ENCODE peak calls at places on chromosomes 1 and 21, in five cellular contexts. L is vagina, O is uterus, I is tibial nerve, Y is ovary. S is an unnamed sample.
A peak's percentile ranks its signal among the peaks of the same experiment; 100 is the strongest.

GRCh38 chr1:45607407-45608074 is 16.3 kb downstream of the CCDC17 start:
- DNase-seq in L (no peak), O (no peak), I (no peak), Y (no peak), S (no peak)

GRCh38 chr21:9008636-9009035 is 1512.7 kb upstream of the TPTE start:
- DNase-seq in L (no peak), O (no peak), I (no peak), Y (no peak), S (no peak)

GRCh38 chr1:169484683-169485426 is 889 bp downstream of the SLC19A2 start:
- DNase-seq in L (no peak), O (peak; percentile 60), I (peak; percentile 60), Y (peak; percentile 67), S (peak; percentile 16)

GRCh38 chr1:230864441-230864840 is 3.9 kb downstream of the C1orf198 start:
- DNase-seq in L (no peak), O (no peak), I (no peak), Y (no peak), S (no peak)

GRCh38 chr1:22595108-22595507 is 31.8 kb downstream of the EPHA8 start:
- DNase-seq in L (no peak), O (no peak), I (no peak), Y (no peak), S (no peak)

GRCh38 chr1:1630191-1630964 is 1.6 kb upstream of the MMP23B start:
- DNase-seq in L (no peak), O (no peak), I (peak; percentile 34), Y (peak; percentile 81), S (no peak)

GRCh38 chr21:45379171-45379900 is 25.6 kb upstream of the COL18A1 start:
- DNase-seq in L (no peak), O (peak; percentile 10), I (no peak), Y (peak; percentile 17), S (no peak)

GRCh38 chr1:217535601-217536377 is 95.1 kb downstream of the GPATCH2 start:
- DNase-seq in L (no peak), O (no peak), I (no peak), Y (no peak), S (no peak)

GRCh38 chr1:206742702-206743383 is 27.7 kb upstream of the IL19 start:
- DNase-seq in L (no peak), O (no peak), I (no peak), Y (no peak), S (no peak)

GRCh38 chr1:167273027-167273800 is 52.5 kb downstream of the POU2F1 start:
- DNase-seq in L (no peak), O (no peak), I (no peak), Y (no peak), S (no peak)

GRCh38 chr21:16870116-16870515 is 642.7 kb upstream of the CXADR start:
- DNase-seq in L (no peak), O (no peak), I (no peak), Y (no peak), S (no peak)

GRCh38 chr1:10387611-10388386 is 11.1 kb upstream of the PGD start:
- DNase-seq in L (no peak), O (no peak), I (peak; percentile 41), Y (peak; percentile 39), S (no peak)

GRCh38 chr1:210251680-210252490 is 19.3 kb downstream of the SERTAD4 start:
- DNase-seq in L (no peak), O (no peak), I (no peak), Y (no peak), S (no peak)

GRCh38 chr1:232306269-232306911 is 323.5 kb downstream of the SIPA1L2 start:
- DNase-seq in L (no peak), O (peak; percentile 38), I (no peak), Y (peak; percentile 22), S (no peak)

GRCh38 chr1:118186026-118186425 is 998 bp upstream of the SPAG17 start:
- DNase-seq in L (no peak), O (no peak), I (no peak), Y (no peak), S (no peak)

GRCh38 chr1:66140072-66140471 is 347.4 kb downstream of the PDE4B start:
- DNase-seq in L (no peak), O (no peak), I (no peak), Y (no peak), S (no peak)

GRCh38 chr1:21338568-21339401 is 48.5 kb upstream of the ECE1 start:
- DNase-seq in L (no peak), O (peak; percentile 92), I (peak; percentile 76), Y (peak; percentile 96), S (no peak)

GRCh38 chr21:42997053-42997452 is 22.7 kb downstream of the PKNOX1 start:
- DNase-seq in L (no peak), O (peak; percentile 78), I (no peak), Y (peak; percentile 76), S (peak; percentile 82)

GRCh38 chr1:20604678-20605077 is 15.8 kb downstream of the CDA start:
- DNase-seq in L (no peak), O (no peak), I (no peak), Y (no peak), S (no peak)

GRCh38 chr1:212234431-212235298 is 50.5 kb upstream of the PPP2R5A start:
- DNase-seq in L (no peak), O (peak; percentile 75), I (peak; percentile 25), Y (peak; percentile 24), S (peak; percentile 80)

GRCh38 chr1:25996966-25997758 is 701 bp downstream of the PAFAH2 start:
- DNase-seq in L (no peak), O (peak; percentile 47), I (peak; percentile 70), Y (peak; percentile 34), S (no peak)

GRCh38 chr1:65952692-65953091 is 160.0 kb downstream of the PDE4B start:
- DNase-seq in L (no peak), O (no peak), I (no peak), Y (no peak), S (no peak)

GRCh38 chr1:185497177-185497576 is 180.1 kb upstream of the IVNS1ABP start:
- DNase-seq in L (no peak), O (no peak), I (no peak), Y (no peak), S (no peak)

GRCh38 chr1:66070491-66070890 is 277.8 kb downstream of the PDE4B start:
- DNase-seq in L (no peak), O (no peak), I (no peak), Y (no peak), S (no peak)

GRCh38 chr1:166956057-166956850 is 19.1 kb downstream of the ILDR2 start:
- DNase-seq in L (no peak), O (no peak), I (no peak), Y (no peak), S (no peak)

GRCh38 chr1:17155257-17155895 is 36.1 kb upstream of the PADI2 start:
- DNase-seq in L (no peak), O (no peak), I (no peak), Y (no peak), S (no peak)

GRCh38 chr1:24688621-24689195 is 45.6 kb downstream of the SRRM1 start:
- DNase-seq in L (no peak), O (peak; percentile 76), I (peak; percentile 85), Y (peak; percentile 80), S (no peak)

GRCh38 chr1:202589190-202589680 is 121.0 kb downstream of the SYT2 start:
- DNase-seq in L (no peak), O (peak; percentile 95), I (peak; percentile 83), Y (peak; percentile 89), S (peak; percentile 87)

GRCh38 chr1:54221867-54222484 is 22.0 kb downstream of the MRPL37 start:
- DNase-seq in L (no peak), O (no peak), I (no peak), Y (no peak), S (no peak)

GRCh38 chr1:54221113-54221834 is 21.3 kb downstream of the MRPL37 start:
- DNase-seq in L (no peak), O (no peak), I (no peak), Y (no peak), S (no peak)

GRCh38 chr1:54219688-54220003 is 19.7 kb downstream of the MRPL37 start:
- DNase-seq in L (no peak), O (no peak), I (no peak), Y (no peak), S (no peak)

GRCh38 chr1:54218883-54219687 is 19.1 kb downstream of the MRPL37 start:
- DNase-seq in L (no peak), O (no peak), I (no peak), Y (no peak), S (no peak)

GRCh38 chr1:54220004-54220811 is 20.2 kb downstream of the MRPL37 start:
- DNase-seq in L (no peak), O (peak; percentile 52), I (peak; percentile 37), Y (peak; percentile 77), S (no peak)
- TF ChIP-seq POLR2A in L (no peak), O (no peak), I (no peak), Y (no peak), S (no peak)

GRCh38 chr1:153288634-153289275 is 24.0 kb downstream of the PGLYRP3 start:
- DNase-seq in L (peak; percentile 95), O (no peak), I (no peak), Y (no peak), S (peak; percentile 60)
- TF ChIP-seq POLR2A in L (no peak), O (no peak), I (no peak), Y (no peak), S (no peak)

DNA sequence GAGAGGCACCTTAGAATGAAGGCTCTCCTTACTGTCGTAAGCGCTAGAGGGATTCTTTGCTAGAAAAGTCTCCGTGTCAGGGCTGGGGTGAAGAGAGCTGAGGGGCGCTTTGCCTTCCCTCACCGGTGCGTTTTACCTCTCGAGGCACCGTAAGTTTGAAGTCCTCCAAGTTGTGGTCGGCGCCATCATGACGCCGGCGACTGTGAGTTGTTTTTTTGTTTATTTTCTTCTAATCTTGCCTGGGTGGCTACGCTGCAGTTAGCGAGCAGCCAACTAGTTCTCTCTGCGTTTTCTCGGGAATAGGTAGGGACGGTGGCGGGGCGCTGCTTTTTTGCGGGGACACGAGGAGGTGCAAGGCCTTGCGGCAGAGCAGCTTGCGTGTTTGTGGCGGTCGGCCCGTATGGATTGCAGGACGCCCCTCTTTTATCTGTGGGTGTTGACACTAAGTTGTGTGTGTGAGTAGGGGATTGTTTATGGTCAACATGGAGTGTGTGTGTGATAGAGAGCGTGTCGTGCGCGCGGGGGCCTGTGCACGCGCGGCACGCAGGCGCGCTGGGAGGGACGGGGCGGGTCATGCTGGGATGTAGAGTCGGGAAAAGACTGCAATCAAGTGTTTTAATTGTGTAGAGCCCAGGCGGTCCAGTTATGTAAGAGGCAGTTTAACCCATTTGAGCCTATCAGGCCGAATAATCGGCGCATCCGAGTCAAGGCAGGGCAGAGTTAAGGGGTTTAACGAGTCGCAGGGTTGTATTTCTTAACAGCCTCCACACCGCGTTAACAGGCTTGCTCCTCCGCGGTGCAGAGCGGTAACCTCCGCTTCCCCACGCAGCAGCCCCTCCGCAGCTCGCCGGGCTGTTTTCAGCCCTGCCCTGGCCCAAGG is 1.1 kb upstream of the NEGR1 start:
- DNase-seq in L (no peak), O (peak; percentile 66), I (peak; percentile 74), Y (peak; percentile 75), S (peak; percentile 25)
- TF ChIP-seq POLR2A in L (no peak), O (no peak), I (peak; percentile 57), Y (peak; percentile 31), S (peak; percentile 45)

DNA sequence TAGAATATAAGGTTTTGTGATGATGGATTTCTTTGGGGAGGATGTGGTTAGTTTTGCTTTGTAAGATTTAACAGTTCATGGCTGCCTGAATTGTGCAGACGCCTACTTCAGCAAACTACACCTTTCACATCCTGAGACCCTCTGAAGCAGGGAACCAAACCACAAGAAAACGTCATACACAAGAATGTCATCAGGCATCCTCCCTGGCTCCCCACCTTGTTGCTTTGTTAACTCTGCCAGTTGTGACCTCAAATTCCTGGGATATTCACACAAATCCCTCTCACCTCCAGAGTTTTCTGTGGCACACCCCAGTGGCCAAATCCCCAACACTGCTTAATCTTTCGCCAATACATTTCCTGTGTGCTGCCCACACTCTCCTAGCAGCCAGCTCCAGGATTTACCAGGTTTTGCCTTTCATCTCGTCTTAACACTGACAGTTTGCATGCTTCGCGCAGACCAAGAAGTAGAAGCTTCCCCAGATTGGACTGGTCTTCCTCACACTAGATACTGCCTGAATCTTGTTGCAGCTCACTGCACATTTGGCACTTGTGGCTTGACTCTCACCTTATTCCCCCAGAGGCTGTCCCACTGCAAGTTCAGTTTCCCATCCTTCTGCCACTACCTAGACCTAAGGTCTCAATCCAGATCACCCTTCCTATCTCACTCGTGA is 51.1 kb upstream of the CTTNBP2NL start:
- DNase-seq in L (no peak), O (no peak), I (no peak), Y (no peak), S (no peak)
- TF ChIP-seq POLR2A in L (no peak), O (no peak), I (no peak), Y (no peak), S (no peak)